ENCODE peak calls at places on chromosome 10, in eight cellular contexts. B is A673, F is lung, M is bronchial epithelial cell, Z is astrocyte of the cerebellum, V is cardiac muscle cell, Y is endodermal cell, N is heart left ventricle. D is an unnamed sample.

GRCh38 chr10:5643356-5643755 is 23.0 kb downstream of the ASB13 start:
- DNase-seq in N (no peak), Y (no peak), V (peak), B (no peak), Z (no peak), F (no peak), M (no peak), D (no peak)

GRCh38 chr10:103822052-103822716 is 33.2 kb downstream of the SH3PXD2A start:
- DNase-seq in B (no peak), Y (no peak), V (no peak), N (no peak), M (no peak), Z (no peak), F (no peak), D (no peak)

GRCh38 chr10:86291616-86292340 is 74.8 kb downstream of the GRID1 start:
- DNase-seq in N (no peak), Z (no peak), M (no peak), F (peak), Y (peak), V (no peak), B (no peak), D (no peak)

GRCh38 chr10:88091490-88092061 is 228.2 kb downstream of the PTEN start:
- DNase-seq in F (no peak), N (no peak), Z (no peak), B (no peak), Y (no peak), M (peak), V (no peak), D (no peak)

GRCh38 chr10:26799342-26799741 is 61.4 kb downstream of the ABI1 start:
- DNase-seq in F (no peak), M (no peak), N (no peak), Y (no peak), V (no peak), B (peak), Z (no peak), D (no peak)

GRCh38 chr10:101047268-101047667 is 14.5 kb upstream of the KAZALD1 start:
- DNase-seq in B (no peak), F (no peak), Y (peak), N (peak), Z (no peak), M (no peak), V (no peak), D (no peak)

GRCh38 chr10:119520283-119520682 is 22.2 kb downstream of the RGS10 start:
- DNase-seq in Z (no peak), B (no peak), F (no peak), V (no peak), Y (peak), N (no peak), M (no peak), D (no peak)

GRCh38 chr10:114548662-114549061 is 109.4 kb downstream of the ABLIM1 start:
- DNase-seq in M (peak), V (peak), F (no peak), B (no peak), Z (no peak), N (no peak), Y (peak), D (no peak)

GRCh38 chr10:1526427-1527055 is 210.8 kb downstream of the ADARB2 start:
- DNase-seq in Z (no peak), V (no peak), N (no peak), M (no peak), B (peak), F (no peak), Y (no peak), D (no peak)

GRCh38 chr10:127198307-127198706 is 1.9 kb upstream of the INSYN2A start:
- DNase-seq in Z (no peak), M (no peak), Y (peak), F (no peak), N (no peak), V (no peak), B (no peak), D (no peak)

GRCh38 chr10:44457259-44457658 is 72.4 kb upstream of the CXCL12 start:
- DNase-seq in B (no peak), M (no peak), F (no peak), V (no peak), Z (no peak), Y (no peak), N (no peak), D (no peak)
- TF ChIP-seq CTCF in B (no peak), M (no peak), F (no peak), V (peak), Z (no peak), Y (peak), N (no peak), D (no peak)

GRCh38 chr10:3071405-3072198 is 4.3 kb downstream of the PFKP start:
- DNase-seq in M (peak), F (no peak), N (no peak), V (peak), B (no peak), Z (peak), Y (no peak), D (no peak)
- H3K4me3 ChIP-seq in M (no peak), F (no peak), N (no peak), V (no peak), B (no peak), Z (no peak), Y (no peak), D (no peak)

DNA sequence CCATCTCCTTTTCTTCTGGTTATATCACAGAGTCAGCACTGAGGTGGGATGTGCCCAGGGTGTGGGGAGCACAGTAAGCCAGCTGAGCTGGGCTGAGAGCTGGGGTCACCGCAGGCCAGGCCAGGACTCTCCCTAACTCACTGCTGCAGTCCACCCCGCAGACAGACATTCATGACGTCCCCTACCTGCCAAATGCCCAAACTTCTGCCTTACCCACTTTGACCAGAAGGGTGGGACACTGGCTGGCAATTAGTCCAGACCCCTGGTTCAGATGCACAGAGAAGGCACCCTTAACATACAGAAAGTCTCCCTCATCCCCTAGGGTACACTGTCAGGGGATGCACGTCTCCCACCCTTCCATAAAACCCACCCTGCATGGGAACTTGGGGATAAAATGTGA is 2.1 kb downstream of the DRGX start:
- DNase-seq in Y (peak), N (no peak), V (no peak), Z (no peak), F (no peak), M (no peak), B (no peak), D (no peak)
- TF ChIP-seq CTCF in Y (peak), N (no peak), V (no peak), Z (no peak), F (no peak), M (no peak), B (no peak), D (no peak)

GRCh38 chr10:59649606-59650346 is 59.9 kb downstream of the SLC16A9 start:
- DNase-seq in N (no peak), M (no peak), Z (no peak), V (no peak), F (no peak), Y (no peak), B (no peak), D (no peak)

GRCh38 chr10:59657724-59658123 is 51.9 kb downstream of the SLC16A9 start:
- DNase-seq in V (no peak), Z (no peak), B (no peak), M (no peak), F (no peak), N (no peak), Y (no peak), D (no peak)

GRCh38 chr10:59651902-59652301 is 57.7 kb downstream of the SLC16A9 start:
- DNase-seq in Z (no peak), N (no peak), F (no peak), B (no peak), V (no peak), Y (no peak), M (no peak), D (no peak)

GRCh38 chr10:59655309-59655708 is 54.3 kb downstream of the SLC16A9 start:
- DNase-seq in N (no peak), F (no peak), V (no peak), Y (no peak), Z (no peak), B (no peak), M (peak), D (no peak)

GRCh38 chr10:59654007-59654406 is 55.6 kb downstream of the SLC16A9 start:
- DNase-seq in B (peak), M (no peak), F (no peak), Z (peak), Y (no peak), V (peak), N (no peak), D (no peak)
- H3K4me3 ChIP-seq in B (no peak), M (no peak), F (no peak), Z (no peak), Y (no peak), V (no peak), N (no peak), D (no peak)

GRCh38 chr10:60591119-60591518 is 187.2 kb upstream of the CDK1 start:
- DNase-seq in N (no peak), M (no peak), B (no peak), F (no peak), Y (no peak), V (no peak), Z (no peak), D (no peak)

GRCh38 chr10:60594476-60595051 is 183.7 kb upstream of the CDK1 start:
- DNase-seq in N (no peak), F (no peak), B (peak), Y (peak), Z (no peak), V (no peak), M (peak), D (no peak)
- TF ChIP-seq CTCF in N (no peak), F (no peak), B (no peak), Y (peak), Z (peak), V (no peak), M (no peak), D (peak)

GRCh38 chr10:79148452-79149344 is 79.9 kb downstream of the ZMIZ1 start:
- DNase-seq in M (peak), V (no peak), Z (no peak), Y (no peak), B (no peak), N (peak), F (peak), D (no peak)
- H3K4me3 ChIP-seq in M (no peak), V (no peak), Z (no peak), Y (no peak), B (no peak), N (no peak), F (no peak), D (no peak)

DNA sequence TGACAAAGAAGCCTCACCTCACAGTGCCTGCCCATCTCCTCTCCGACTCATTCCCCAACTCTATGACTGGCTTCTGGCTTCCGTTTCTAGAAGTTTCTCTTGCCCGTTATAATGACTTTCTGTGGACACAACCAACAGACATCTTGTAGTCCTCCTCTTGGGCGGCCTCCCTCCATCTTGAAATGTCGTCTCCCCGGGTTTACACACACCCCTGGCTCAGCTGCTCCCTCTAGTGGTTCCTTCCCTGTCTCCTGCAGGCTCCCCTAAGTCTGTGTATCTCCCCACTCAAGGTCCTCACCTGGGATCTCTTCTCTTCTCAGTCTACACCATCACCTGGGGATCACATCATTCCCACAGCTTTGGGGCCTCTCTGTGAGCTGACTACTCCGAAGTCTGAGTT is 123.4 kb upstream of the NEBL start:
- DNase-seq in V (peak), N (no peak), Z (no peak), M (no peak), B (peak), Y (peak), F (no peak), D (no peak)
- TF ChIP-seq CTCF in V (peak), N (peak), Z (peak), M (peak), B (peak), Y (peak), F (no peak), D (peak)

D was measured in AG04449.